ENCODE peak calls at places on chromosome 20, in seven cellular contexts. C, X, Y, L, J, H and Q are unnamed samples.
A peak's percentile ranks its signal among the peaks of the same experiment; 100 is the strongest.

GRCh38 chr20:62875419-62876355 is 14.1 kb upstream of the TCFL5 start:
- DNase-seq in C (peak; percentile 92), X (peak; percentile 78), Y (peak; percentile 71), L (peak; percentile 81), J (no peak), H (peak; percentile 74), Q (peak; percentile 79)

GRCh38 chr20:62808211-62808865 is 3.7 kb downstream of the OGFR start:
- DNase-seq in C (peak; percentile 67), X (no peak), Y (peak; percentile 82), L (peak; percentile 73), J (no peak), H (peak; percentile 83), Q (peak; percentile 85)

GRCh38 chr20:59415224-59415623 is 114.8 kb downstream of the EDN3 start:
- DNase-seq in C (no peak), X (no peak), Y (no peak), L (no peak), J (no peak), H (no peak), Q (no peak)

GRCh38 chr20:32252189-32252588 is 25.3 kb upstream of the KIF3B start:
- DNase-seq in C (no peak), X (no peak), Y (no peak), L (no peak), J (no peak), H (no peak), Q (no peak)

GRCh38 chr20:62405981-62406513 is 1.0 kb downstream of the CABLES2 start:
- DNase-seq in C (no peak), X (no peak), Y (no peak), L (no peak), J (no peak), H (no peak), Q (no peak)

GRCh38 chr20:22465622-22466446 is 118.5 kb downstream of the FOXA2 start:
- DNase-seq in C (no peak), X (no peak), Y (no peak), L (no peak), J (no peak), H (no peak), Q (no peak)

GRCh38 chr20:43325926-43326325 is 131.8 kb upstream of the SRSF6 start:
- DNase-seq in C (no peak), X (no peak), Y (no peak), L (no peak), J (no peak), H (no peak), Q (no peak)

GRCh38 chr20:48012401-48012974 is 227.2 kb upstream of the SULF2 start:
- DNase-seq in C (no peak), X (peak; percentile 96), Y (no peak), L (no peak), J (peak; percentile 84), H (no peak), Q (no peak)

GRCh38 chr20:19730716-19731115 is 27.3 kb upstream of the RIN2 start:
- DNase-seq in C (no peak), X (no peak), Y (no peak), L (no peak), J (no peak), H (no peak), Q (no peak)

GRCh38 chr20:62344782-62345181 is 22.3 kb downstream of the LAMA5 start:
- DNase-seq in C (no peak), X (peak; percentile 41), Y (no peak), L (no peak), J (no peak), H (no peak), Q (no peak)

GRCh38 chr20:35700625-35701148 is 1.5 kb downstream of the ROMO1 start:
- DNase-seq in C (no peak), X (no peak), Y (no peak), L (no peak), J (no peak), H (no peak), Q (no peak)

GRCh38 chr20:1858859-1859258 is 36.3 kb upstream of the SIRPA start:
- DNase-seq in C (no peak), X (peak; percentile 53), Y (no peak), L (no peak), J (no peak), H (no peak), Q (no peak)

GRCh38 chr20:63854069-63854765 is 7.1 kb upstream of the ABHD16B start:
- DNase-seq in C (no peak), X (no peak), Y (no peak), L (no peak), J (no peak), H (no peak), Q (no peak)

GRCh38 chr20:2164421-2164820 is 62.8 kb downstream of the STK35 start:
- DNase-seq in C (no peak), X (no peak), Y (no peak), L (no peak), J (no peak), H (no peak), Q (peak; percentile 2)

GRCh38 chr20:63651942-63652191 is 1.4 kb downstream of the STMN3 start:
- DNase-seq in C (no peak), X (no peak), Y (no peak), L (no peak), J (no peak), H (no peak), Q (no peak)

GRCh38 chr20:48962976-48963730 is 41.6 kb downstream of the ARFGEF2 start:
- DNase-seq in C (no peak), X (no peak), Y (no peak), L (no peak), J (no peak), H (no peak), Q (no peak)

GRCh38 chr20:22795897-22796296 is 211.5 kb upstream of the FOXA2 start:
- DNase-seq in C (peak; percentile 37), X (peak; percentile 91), Y (no peak), L (peak; percentile 37), J (peak; percentile 96), H (no peak), Q (no peak)

GRCh38 chr20:63521602-63522001 is 1.0 kb downstream of the PPDPF start:
- DNase-seq in C (no peak), X (no peak), Y (no peak), L (no peak), J (no peak), H (no peak), Q (peak; percentile 45)

GRCh38 chr20:24118781-24119175 is 130.2 kb upstream of the GGTLC1 start:
- DNase-seq in C (peak; percentile 75), X (no peak), Y (no peak), L (no peak), J (no peak), H (no peak), Q (no peak)

GRCh38 chr20:43430265-43430664 is 27.4 kb upstream of the SRSF6 start:
- DNase-seq in C (no peak), X (no peak), Y (no peak), L (no peak), J (no peak), H (no peak), Q (no peak)

GRCh38 chr20:36082516-36082915 is 72.0 kb upstream of the EPB41L1 start:
- DNase-seq in C (no peak), X (no peak), Y (no peak), L (no peak), J (no peak), H (no peak), Q (no peak)

GRCh38 chr20:3354247-3354646 is 53.2 kb downstream of the DNAAF9 start:
- DNase-seq in C (no peak), X (no peak), Y (no peak), L (no peak), J (no peak), H (no peak), Q (no peak)

GRCh38 chr20:3360752-3361151 is 46.7 kb downstream of the DNAAF9 start:
- DNase-seq in C (no peak), X (no peak), Y (no peak), L (no peak), J (no peak), H (no peak), Q (no peak)

GRCh38 chr20:3364323-3365013 is 43.0 kb downstream of the DNAAF9 start:
- DNase-seq in C (no peak), X (no peak), Y (no peak), L (no peak), J (peak; percentile 4), H (no peak), Q (no peak)

GRCh38 chr20:3353646-3354045 is 53.8 kb downstream of the DNAAF9 start:
- DNase-seq in C (no peak), X (no peak), Y (no peak), L (no peak), J (no peak), H (no peak), Q (no peak)

GRCh38 chr20:3358676-3359340 is 48.7 kb downstream of the DNAAF9 start:
- DNase-seq in C (no peak), X (no peak), Y (no peak), L (no peak), J (no peak), H (no peak), Q (no peak)
- TF ChIP-seq CTCF in C (no peak), X (no peak), Y (no peak), L (peak; percentile 18), J (no peak), H (no peak), Q (no peak)

DNA sequence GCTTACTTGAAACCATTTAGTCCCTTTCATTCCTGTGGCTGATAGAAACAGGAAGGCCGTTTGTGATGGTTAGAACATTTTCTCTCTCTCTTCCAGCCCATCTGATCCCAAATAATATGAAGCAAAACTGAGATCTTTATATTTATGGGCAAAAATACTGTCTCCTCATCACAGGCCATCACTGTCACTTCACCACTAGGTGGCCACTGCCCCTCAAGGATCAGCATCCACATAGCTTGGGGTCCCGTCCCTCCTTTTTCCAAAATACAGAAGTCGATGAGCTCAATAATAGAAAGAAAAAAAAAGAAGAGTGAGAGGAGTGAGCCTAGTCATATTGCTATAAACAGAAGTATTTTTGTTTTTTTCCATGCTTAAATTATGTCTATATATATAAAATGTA is 46.4 kb upstream of the LAMP5 start:
- DNase-seq in C (no peak), X (no peak), Y (no peak), L (no peak), J (no peak), H (peak; percentile 8), Q (peak; percentile 19)
- TF ChIP-seq CTCF in C (peak; percentile 45), X (peak; percentile 51), Y (peak; percentile 75), L (peak; percentile 49), J (peak; percentile 44), H (peak; percentile 80), Q (peak; percentile 82)

GRCh38 chr20:20839771-20840170 is 127.3 kb upstream of the RALGAPA2 start:
- DNase-seq in C (no peak), X (no peak), Y (no peak), L (no peak), J (no peak), H (no peak), Q (no peak)

GRCh38 chr20:20849126-20849525 is 136.7 kb upstream of the RALGAPA2 start:
- DNase-seq in C (no peak), X (no peak), Y (peak; percentile 6), L (no peak), J (no peak), H (no peak), Q (no peak)

GRCh38 chr20:20843982-20844381 is 131.5 kb upstream of the RALGAPA2 start:
- DNase-seq in C (no peak), X (no peak), Y (no peak), L (no peak), J (no peak), H (no peak), Q (no peak)
- TF ChIP-seq CTCF in C (no peak), X (no peak), Y (peak; percentile 20), L (no peak), J (no peak), H (no peak), Q (no peak)

DNA sequence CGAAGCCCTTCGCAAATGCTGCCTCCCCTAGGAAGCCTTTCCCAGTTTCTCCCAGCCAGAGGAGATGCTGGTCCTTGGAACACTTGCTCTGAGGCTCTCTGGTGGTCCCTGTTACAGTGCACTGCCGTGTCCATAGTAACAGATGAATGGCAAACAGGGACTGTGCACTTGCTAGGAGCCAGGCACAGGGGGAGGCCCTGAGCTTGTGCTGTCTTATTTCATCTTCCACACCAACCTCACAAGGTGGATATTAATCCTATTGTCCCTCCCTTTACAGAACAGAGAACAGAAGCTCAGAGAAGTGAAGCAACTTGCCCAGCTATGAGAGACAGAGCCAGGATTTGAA is 19.0 kb downstream of the SRC start:
- DNase-seq in C (no peak), X (no peak), Y (no peak), L (no peak), J (no peak), H (no peak), Q (no peak)
- TF ChIP-seq CTCF in C (no peak), X (no peak), Y (no peak), L (no peak), J (no peak), H (no peak), Q (no peak)